ENCODE peak calls at places on chromosomes 13 and 19, in five cellular contexts. I, C, N, B and S are unnamed samples.

GRCh38 chr13:100269837-100270236 is 180.9 kb downstream of the PCCA start:
- DNase-seq in I (peak), N (no peak), B (no peak), C (peak), S (peak)

GRCh38 chr19:13428352-13428751 is 77.9 kb downstream of the CACNA1A start:
- DNase-seq in B (no peak), I (no peak), N (no peak), C (peak), S (no peak)

GRCh38 chr13:91314888-91315287 is 32.6 kb upstream of the MIR17HG start:
- DNase-seq in N (no peak), B (no peak), C (no peak), I (no peak), S (no peak)

GRCh38 chr13:76019421-76020044 is 383.4 kb downstream of the LMO7 start:
- DNase-seq in C (no peak), B (no peak), N (no peak), I (no peak), S (no peak)

GRCh38 chr13:85798999-85799646 is at the start of gene SLITRK6:
- DNase-seq in I (no peak), B (no peak), C (peak), N (no peak), S (no peak)

GRCh38 chr19:30453768-30454167 is 81.6 kb downstream of the ZNF536 start:
- DNase-seq in B (no peak), N (no peak), C (no peak), I (no peak), S (no peak)

GRCh38 chr13:48532146-48532472 is 771 bp downstream of the RCBTB2 start:
- DNase-seq in C (peak), B (no peak), N (no peak), I (no peak), S (peak)

GRCh38 chr19:31070676-31071075 is 278.6 kb downstream of the TSHZ3 start:
- DNase-seq in N (no peak), B (no peak), I (no peak), C (no peak), S (peak)

GRCh38 chr13:40668335-40668734 is 1.9 kb upstream of the FOXO1 start:
- DNase-seq in I (no peak), B (peak), N (peak), C (no peak), S (no peak)

GRCh38 chr13:38602261-38602660 is 84.6 kb upstream of the FREM2 start:
- DNase-seq in I (no peak), C (no peak), B (no peak), N (no peak), S (no peak)

GRCh38 chr19:18736415-18737336 is 53.2 kb downstream of the CRTC1 start:
- DNase-seq in B (no peak), N (no peak), I (peak), C (no peak), S (peak)

GRCh38 chr19:41707502-41707812 is 969 bp upstream of the CEACAM5 start:
- DNase-seq in C (no peak), I (no peak), B (no peak), N (no peak), S (no peak)

GRCh38 chr13:40153516-40153915 is 498.1 kb downstream of the COG6 start:
- DNase-seq in I (peak), B (no peak), N (peak), C (no peak), S (peak)

DNA sequence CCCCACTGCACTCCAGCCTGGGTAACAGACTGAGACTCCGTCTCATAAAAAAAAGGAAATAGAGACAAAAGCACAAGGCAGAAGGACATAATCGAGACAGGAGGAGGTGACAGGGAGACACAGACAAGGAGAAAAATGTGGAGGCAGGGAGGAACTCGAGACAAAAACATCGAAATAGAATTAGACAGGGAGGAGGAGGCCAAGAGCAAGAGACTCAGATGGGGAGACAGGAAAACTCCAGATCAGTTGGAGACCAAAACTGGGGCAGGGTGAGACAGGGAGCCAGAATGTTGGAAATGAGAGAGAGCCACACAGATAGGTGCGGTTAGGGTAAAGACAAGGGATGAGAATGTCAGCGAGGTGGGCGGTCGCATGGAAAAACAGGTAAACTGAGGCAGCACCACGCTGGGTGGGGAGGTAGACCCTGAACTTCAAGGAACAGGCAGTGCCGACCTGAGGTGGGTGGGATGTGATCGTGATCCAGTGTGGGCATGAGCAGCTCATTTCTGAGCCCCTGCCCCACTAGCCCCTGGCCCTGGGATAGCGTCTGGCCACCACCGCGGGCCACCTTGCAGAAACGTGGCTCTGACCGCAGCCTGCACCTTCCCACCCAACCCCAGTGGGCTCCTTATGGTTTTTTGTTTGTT is 15.2 kb downstream of the CYTH2 start:
- DNase-seq in B (no peak), I (no peak), C (no peak), N (no peak), S (no peak)
- TF ChIP-seq CTCF in B (no peak), I (no peak), C (no peak), N (no peak), S (no peak)

GRCh38 chr19:16522559-16523377 is 19.5 kb downstream of the CHERP start:
- DNase-seq in I (no peak), B (no peak), N (no peak), C (no peak), S (no peak)

GRCh38 chr19:16527334-16527935 is 14.8 kb downstream of the CHERP start:
- DNase-seq in B (no peak), C (no peak), N (no peak), I (no peak), S (no peak)

GRCh38 chr19:16527971-16528521 is 14.2 kb downstream of the CHERP start:
- DNase-seq in C (no peak), I (peak), N (no peak), B (no peak), S (no peak)

GRCh38 chr19:16524991-16525734 is 17.1 kb downstream of the CHERP start:
- DNase-seq in N (no peak), C (no peak), I (no peak), B (no peak), S (no peak)

DNA sequence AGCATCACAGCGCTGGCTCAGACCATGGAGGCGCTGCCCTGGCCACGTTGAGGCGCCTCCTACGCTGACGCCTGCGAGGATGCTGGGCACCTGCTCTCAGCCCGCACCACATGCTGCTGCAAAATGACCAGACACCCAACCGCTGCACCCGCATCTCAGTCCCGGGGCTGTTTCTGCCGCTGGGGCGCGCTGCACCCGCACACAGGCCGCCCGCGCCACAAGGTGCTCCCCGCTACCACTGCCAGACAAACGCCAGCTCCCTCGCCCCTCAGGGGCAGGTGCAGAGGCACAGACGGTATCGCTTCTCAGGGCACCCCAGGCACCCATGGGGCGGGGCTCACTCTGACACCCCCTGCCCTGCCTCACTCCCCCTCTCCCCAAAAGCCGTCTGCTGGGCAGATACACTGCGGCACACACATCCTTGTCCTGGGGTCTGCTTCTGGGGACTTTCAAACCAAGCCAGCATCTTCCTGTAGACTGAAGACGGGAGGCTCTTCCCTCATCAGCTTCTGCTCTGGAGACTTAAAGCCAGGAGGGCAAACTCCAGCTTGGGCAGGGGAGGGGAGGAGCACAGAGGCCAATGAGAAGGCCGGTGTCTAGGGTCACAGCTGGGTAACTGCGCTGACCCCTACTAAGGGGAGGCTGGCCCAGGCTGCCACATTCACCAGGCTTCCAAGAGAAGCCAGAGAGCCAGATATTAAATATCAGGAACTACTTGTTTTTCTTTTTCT is 16.3 kb downstream of the CHERP start:
- DNase-seq in I (no peak), B (no peak), N (no peak), C (no peak), S (no peak)
- TF ChIP-seq POLR2A in I (no peak), B (no peak), N (no peak), C (no peak), S (no peak)

GRCh38 chr19:55624109-55625003 is at the start of gene ZNF784:
- DNase-seq in C (peak), I (peak), N (peak), B (peak), S (peak)
- TF ChIP-seq CTCF in C (no peak), I (no peak), N (no peak), B (no peak), S (no peak)

DNA sequence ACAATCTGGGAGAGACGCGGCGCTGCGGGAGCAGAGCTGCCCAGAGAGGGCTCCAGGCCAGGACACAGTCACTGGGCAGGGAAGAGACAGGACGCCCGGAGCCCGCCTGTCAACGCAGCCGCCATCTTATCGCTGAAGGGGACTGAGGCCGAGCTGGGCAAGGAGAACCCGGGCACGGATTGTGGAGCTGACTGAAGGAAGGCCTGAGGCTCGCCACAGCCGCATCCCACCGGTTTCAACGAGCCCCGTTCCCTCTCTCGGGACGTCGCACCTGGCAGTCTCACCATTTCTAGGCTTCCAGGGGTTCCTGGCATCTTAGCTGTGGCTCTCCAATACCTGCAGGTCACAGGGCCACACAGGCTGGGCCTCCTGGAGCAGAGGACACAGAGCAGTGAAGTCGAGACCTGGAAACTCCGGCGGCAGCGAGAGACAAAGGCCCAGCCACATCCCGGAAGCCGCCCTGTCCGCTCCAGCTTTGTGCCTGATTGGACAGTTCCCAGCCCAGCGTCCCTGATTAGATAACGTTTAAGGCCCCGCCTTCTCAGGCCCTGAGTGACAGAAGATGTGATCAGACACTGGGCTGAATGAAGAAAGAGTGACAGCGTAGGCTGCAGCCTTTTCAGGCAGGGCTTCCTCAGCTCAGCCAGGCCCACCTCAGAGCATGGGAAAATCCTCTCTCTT is at the start of gene ZNF91:
- DNase-seq in B (peak), C (peak), I (peak), N (peak), S (peak)
- TF ChIP-seq POLR2A in B (no peak), C (peak), I (peak), N (peak), S (peak)

GRCh38 chr13:42477588-42478190 is 96.3 kb upstream of the TNFSF11 start:
- DNase-seq in C (no peak), N (no peak), B (no peak), I (no peak), S (no peak)

GRCh38 chr13:42474954-42475353 is 99.0 kb upstream of the TNFSF11 start:
- DNase-seq in C (peak), N (no peak), B (no peak), I (no peak), S (no peak)

GRCh38 chr13:42484396-42484795 is 89.6 kb upstream of the TNFSF11 start:
- DNase-seq in I (no peak), C (no peak), N (no peak), B (no peak), S (no peak)

GRCh38 chr13:42478531-42479156 is 95.3 kb upstream of the TNFSF11 start:
- DNase-seq in B (no peak), C (peak), N (no peak), I (no peak), S (no peak)
- TF ChIP-seq CTCF in B (no peak), C (peak), N (no peak), I (no peak), S (no peak)